ENCODE peak calls at places on chromosomes 3 and 15, in eight cellular contexts. N is astrocyte of the spinal cord; T is astrocyte; W is CD8-positive, alpha-beta T cell; A is GM10248; M is lower leg skin; H is neural crest cell; L is suprapubic skin. O is an unnamed sample.

GRCh38 chr3:16482770-16483531 is 30.5 kb downstream of the RFTN1 start:
- DNase-seq in W (peak), T (no peak), M (no peak), N (no peak), L (no peak), A (peak), H (no peak), O (no peak)

GRCh38 chr15:59191855-59192237 is 14.8 kb upstream of the LDHAL6B start:
- DNase-seq in W (no peak), M (no peak), A (no peak), H (no peak), N (peak), T (peak), L (no peak), O (peak)

GRCh38 chr15:48645558-48646330 is at the start of gene FBN1:
- DNase-seq in H (peak), M (peak), L (peak), A (peak), N (peak), W (no peak), T (peak), O (peak)

GRCh38 chr15:101578443-101578894 is 73.7 kb downstream of the TM2D3 start:
- DNase-seq in A (peak), W (no peak), N (no peak), L (no peak), H (peak), M (no peak), T (no peak), O (no peak)

GRCh38 chr3:129507181-129507831 is 21.1 kb upstream of the RHO start:
- DNase-seq in A (no peak), M (no peak), T (no peak), N (no peak), W (no peak), L (no peak), H (no peak), O (no peak)

GRCh38 chr3:53269888-53270880 is 14.4 kb upstream of the TKT start:
- DNase-seq in T (peak), A (peak), L (peak), W (no peak), M (peak), N (peak), H (peak), O (peak)

GRCh38 chr15:38554354-38554753 is 10.3 kb downstream of the RASGRP1 start:
- DNase-seq in W (no peak), T (peak), L (no peak), H (no peak), N (no peak), A (peak), M (no peak), O (no peak)

GRCh38 chr3:36714343-36714742 is 50.0 kb downstream of the DCLK3 start:
- DNase-seq in W (no peak), A (no peak), H (no peak), N (peak), M (no peak), T (peak), L (no peak), O (no peak)

GRCh38 chr3:53168175-53168923 is 7.3 kb downstream of the PRKCD start:
- DNase-seq in L (no peak), T (no peak), A (no peak), H (no peak), N (no peak), M (no peak), W (no peak), O (no peak)

GRCh38 chr3:118912188-118912587 is 122.5 kb downstream of the IGSF11 start:
- DNase-seq in N (no peak), T (no peak), H (no peak), M (no peak), W (no peak), L (no peak), A (no peak), O (no peak)

GRCh38 chr15:38705421-38706219 is 141.0 kb upstream of the RASGRP1 start:
- DNase-seq in L (no peak), W (no peak), N (no peak), M (no peak), T (no peak), H (no peak), A (no peak), O (no peak)

GRCh38 chr3:196463804-196464203 is 31.6 kb upstream of the UBXN7 start:
- DNase-seq in L (no peak), M (no peak), H (no peak), N (no peak), T (no peak), A (no peak), W (no peak), O (no peak)

DNA sequence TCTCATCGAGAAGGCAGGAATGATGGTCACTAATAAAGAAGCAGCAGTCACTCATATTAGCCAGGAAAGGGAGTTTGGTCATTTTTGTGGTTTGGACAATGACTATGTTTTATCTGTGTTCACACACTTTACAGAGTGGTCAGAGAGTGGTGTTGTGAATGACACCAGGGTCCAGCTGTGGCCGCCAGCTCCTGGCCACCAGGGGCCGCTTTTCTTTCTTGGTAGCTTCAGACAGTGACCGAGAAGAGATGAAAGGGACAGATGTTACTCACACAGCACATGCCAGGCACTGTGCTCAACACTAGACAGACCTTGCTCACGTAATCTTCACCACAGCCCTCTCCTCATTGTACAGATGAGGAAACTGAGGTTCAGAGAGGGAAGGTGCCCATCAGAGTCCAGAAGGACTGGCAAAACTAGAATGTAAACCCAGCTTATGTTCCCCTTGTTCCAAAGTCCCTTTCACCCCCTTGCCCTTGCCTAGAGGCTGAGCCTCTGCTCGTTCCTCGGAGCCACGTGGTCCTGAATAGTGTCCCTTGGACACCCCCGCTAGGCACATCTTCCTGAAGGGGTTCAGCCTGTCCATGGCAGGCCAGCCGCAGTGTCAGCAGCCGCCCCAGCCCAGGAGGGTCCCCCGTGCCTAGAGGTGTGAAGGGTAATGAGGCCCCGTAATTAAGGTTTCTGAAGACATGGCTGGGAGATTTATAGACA is 55.6 kb downstream of the CYP11A1 start:
- DNase-seq in L (no peak), M (no peak), T (no peak), A (peak), H (peak), W (no peak), N (no peak), O (no peak)
- TF ChIP-seq CTCF in L (no peak), M (no peak), T (peak), A (peak), H (peak), W (no peak), N (peak), O (peak)

DNA sequence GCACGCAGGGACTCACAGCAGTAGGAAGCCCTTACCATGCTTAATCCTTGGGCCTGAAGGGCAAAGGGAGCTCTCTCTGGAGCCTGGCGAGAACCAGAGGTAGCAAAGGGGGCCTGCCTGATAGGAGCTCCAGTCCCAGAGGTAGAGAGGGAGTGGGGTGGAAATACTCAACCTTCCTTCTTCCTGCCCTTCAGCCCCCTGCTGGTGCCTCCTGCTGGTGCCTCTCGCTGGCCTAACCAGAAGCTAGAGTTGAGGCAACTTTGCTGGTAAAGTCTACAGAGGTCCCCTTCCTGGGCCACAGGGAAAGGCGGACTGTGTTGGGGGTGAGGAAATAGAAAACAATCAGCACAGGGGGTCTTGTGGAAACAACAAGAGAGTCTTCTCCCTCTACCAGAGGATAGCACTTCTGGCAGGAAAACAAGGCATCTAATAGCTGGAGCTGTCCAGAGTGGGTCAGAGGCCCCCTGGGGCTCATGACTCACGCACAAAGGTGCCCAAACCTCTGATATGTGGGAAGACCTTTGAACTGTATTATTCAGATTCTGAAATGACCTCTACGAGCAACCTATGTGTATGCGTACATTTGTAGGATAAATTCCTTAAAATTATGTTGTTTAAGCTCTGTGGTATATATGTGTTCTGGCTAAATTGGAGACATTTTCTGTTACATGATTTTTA is 133.8 kb downstream of the LRRC28 start:
- DNase-seq in W (no peak), L (no peak), A (no peak), M (no peak), T (no peak), N (peak), H (no peak), O (no peak)
- TF ChIP-seq CTCF in W (no peak), L (no peak), A (no peak), M (no peak), T (no peak), N (peak), H (no peak), O (no peak)

GRCh38 chr3:132032959-132033358 is 1.9 kb downstream of the CPNE4 start:
- DNase-seq in L (no peak), W (no peak), H (no peak), A (no peak), M (no peak), T (no peak), N (no peak), O (no peak)

GRCh38 chr3:132034486-132035464 is at the start of gene CPNE4:
- DNase-seq in M (peak), L (peak), W (peak), A (peak), T (peak), N (peak), H (peak), O (peak)

GRCh38 chr3:132034097-132034485 is 723 bp downstream of the CPNE4 start:
- DNase-seq in N (no peak), M (no peak), L (no peak), A (peak), W (no peak), H (no peak), T (no peak), O (no peak)

GRCh38 chr3:132033471-132033870 is 1.3 kb downstream of the CPNE4 start:
- DNase-seq in M (no peak), W (no peak), H (no peak), T (no peak), L (no peak), N (no peak), A (peak), O (no peak)

GRCh38 chr3:132038198-132038825 is 3.5 kb upstream of the CPNE4 start:
- DNase-seq in T (no peak), A (peak), N (peak), W (no peak), H (no peak), L (no peak), M (no peak), O (no peak)
- TF ChIP-seq CTCF in T (peak), A (peak), N (peak), W (no peak), H (peak), L (peak), M (no peak), O (peak)

GRCh38 chr15:63332367-63333078 is 49.1 kb downstream of the CA12 start:
- DNase-seq in A (no peak), T (peak), L (no peak), H (no peak), W (no peak), N (peak), M (peak), O (no peak)

GRCh38 chr15:63327648-63328421 is 50.4 kb downstream of the APH1B start:
- DNase-seq in M (peak), W (no peak), T (no peak), L (no peak), H (no peak), N (no peak), A (no peak), O (no peak)

GRCh38 chr15:63331456-63331855 is 50.2 kb downstream of the CA12 start:
- DNase-seq in W (no peak), H (no peak), M (peak), L (no peak), N (peak), A (no peak), T (peak), O (no peak)

GRCh38 chr15:63324770-63325169 is 47.4 kb downstream of the APH1B start:
- DNase-seq in A (peak), L (no peak), N (no peak), H (no peak), M (peak), T (no peak), W (no peak), O (no peak)

DNA sequence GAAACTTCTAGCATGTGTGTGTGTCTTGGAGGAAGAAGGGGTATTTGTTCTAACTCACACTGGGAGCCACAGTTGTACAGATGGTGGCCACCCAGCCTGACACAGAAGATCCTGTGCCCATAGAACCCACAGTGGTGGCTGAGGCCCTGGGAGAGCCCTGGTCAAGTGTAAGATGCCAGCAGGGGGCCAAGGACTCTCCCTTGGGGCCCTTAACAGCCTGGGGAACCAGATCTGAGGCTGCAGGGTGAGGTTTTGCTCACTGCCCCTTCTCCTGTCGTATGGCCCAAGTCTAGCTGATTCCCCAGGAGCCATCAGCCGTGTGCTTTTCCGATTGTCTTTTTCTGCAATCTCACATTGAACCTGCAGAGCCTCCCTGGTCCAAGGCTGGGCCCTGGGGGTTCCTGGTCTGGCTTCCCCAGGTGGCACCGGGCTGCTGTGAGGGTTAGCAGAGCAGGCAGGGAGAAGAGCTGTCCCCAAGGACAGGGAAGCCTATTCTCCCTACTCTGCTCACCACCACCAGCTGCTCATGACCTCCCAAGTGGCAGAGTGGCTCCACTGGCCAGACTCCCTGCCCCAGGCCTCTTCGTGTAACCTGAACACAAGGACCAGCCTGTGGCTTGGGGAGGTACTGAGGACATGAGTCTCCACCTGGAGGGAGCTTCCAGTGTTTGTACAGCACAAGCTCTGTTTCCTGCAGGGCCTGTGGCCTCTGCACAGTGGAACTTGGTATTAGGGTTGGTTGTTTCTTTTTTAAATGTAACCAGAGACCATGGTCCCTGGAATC is 51.9 kb downstream of the CA12 start:
- DNase-seq in A (no peak), L (no peak), T (no peak), H (no peak), N (peak), M (peak), W (no peak), O (no peak)
- TF ChIP-seq CTCF in A (no peak), L (no peak), T (no peak), H (no peak), N (no peak), M (no peak), W (no peak), O (no peak)

GRCh38 chr3:10232138-10232537 is 16.1 kb upstream of the TATDN2 start:
- DNase-seq in L (no peak), A (peak), M (no peak), T (no peak), N (no peak), W (no peak), H (no peak), O (no peak)
- TF ChIP-seq CTCF in L (no peak), A (no peak), M (no peak), T (no peak), N (no peak), W (no peak), H (no peak), O (no peak)

GRCh38 chr3:130946876-130947275 is 53.0 kb downstream of the ATP2C1 start:
- DNase-seq in T (no peak), A (no peak), H (no peak), L (no peak), N (no peak), W (no peak), M (no peak), O (no peak)
- TF ChIP-seq CTCF in T (no peak), A (no peak), H (no peak), L (no peak), N (no peak), W (no peak), M (no peak), O (no peak)

O was measured in osteocyte.